ENCODE peak calls at places on chromosomes 11 and 22, in six cellular contexts. One of them, this sample, is unnamed.

GRCh38 chr22:41256254-41256897 is 15.6 kb upstream of the CHADL start:
- DNase-seq in hepatocyte: no peak
- DNase-seq in GM06990: no peak
- DNase-seq in fibroblast of villous mesenchyme: peak
- DNase-seq in PC-3: peak
- DNase-seq in mammary epithelial cell: peak
- DNase-seq in this sample: peak

GRCh38 chr11:30487200-30487898 is 98.8 kb downstream of the MPPED2 start:
- DNase-seq in hepatocyte: no peak
- DNase-seq in fibroblast of villous mesenchyme: no peak
- DNase-seq in mammary epithelial cell: no peak
- DNase-seq in GM06990: no peak
- DNase-seq in PC-3: no peak
- DNase-seq in this sample: no peak

GRCh38 chr11:68312117-68312779 is at the start of gene LRP5:
- DNase-seq in GM06990: peak
- DNase-seq in hepatocyte: peak
- DNase-seq in fibroblast of villous mesenchyme: no peak
- DNase-seq in mammary epithelial cell: no peak
- DNase-seq in PC-3: peak
- DNase-seq in this sample: no peak

GRCh38 chr11:130313383-130314183 is 1.1 kb downstream of the ZBTB44 start:
- DNase-seq in fibroblast of villous mesenchyme: peak
- DNase-seq in mammary epithelial cell: peak
- DNase-seq in PC-3: peak
- DNase-seq in hepatocyte: no peak
- DNase-seq in GM06990: no peak
- DNase-seq in this sample: peak

GRCh38 chr22:47691152-47691895 is 928.9 kb downstream of the TBC1D22A start:
- DNase-seq in hepatocyte: no peak
- DNase-seq in fibroblast of villous mesenchyme: no peak
- DNase-seq in mammary epithelial cell: no peak
- DNase-seq in GM06990: no peak
- DNase-seq in PC-3: no peak
- DNase-seq in this sample: no peak

GRCh38 chr22:43789452-43789851 is 22.7 kb downstream of the EFCAB6 start:
- DNase-seq in fibroblast of villous mesenchyme: peak
- DNase-seq in PC-3: peak
- DNase-seq in GM06990: no peak
- DNase-seq in mammary epithelial cell: peak
- DNase-seq in hepatocyte: peak
- DNase-seq in this sample: peak

GRCh38 chr11:69640995-69641581 is at the start of gene CCND1:
- DNase-seq in mammary epithelial cell: peak
- DNase-seq in GM06990: no peak
- DNase-seq in hepatocyte: peak
- DNase-seq in fibroblast of villous mesenchyme: peak
- DNase-seq in PC-3: peak
- DNase-seq in this sample: peak

GRCh38 chr22:41868556-41868955 is 35.7 kb downstream of the SREBF2 start:
- DNase-seq in PC-3: no peak
- DNase-seq in hepatocyte: no peak
- DNase-seq in GM06990: no peak
- DNase-seq in fibroblast of villous mesenchyme: no peak
- DNase-seq in mammary epithelial cell: no peak
- DNase-seq in this sample: no peak

GRCh38 chr11:85750646-85751045 is 60.3 kb downstream of the SYTL2 start:
- DNase-seq in hepatocyte: no peak
- DNase-seq in PC-3: no peak
- DNase-seq in fibroblast of villous mesenchyme: no peak
- DNase-seq in mammary epithelial cell: no peak
- DNase-seq in GM06990: no peak
- DNase-seq in this sample: no peak

GRCh38 chr22:21754523-21755128 is 19.0 kb upstream of the YPEL1 start:
- DNase-seq in fibroblast of villous mesenchyme: peak
- DNase-seq in mammary epithelial cell: no peak
- DNase-seq in GM06990: no peak
- DNase-seq in hepatocyte: no peak
- DNase-seq in PC-3: no peak
- DNase-seq in this sample: peak

GRCh38 chr22:41603873-41604332 is 14.3 kb upstream of the PMM1 start:
- DNase-seq in PC-3: no peak
- DNase-seq in hepatocyte: no peak
- DNase-seq in fibroblast of villous mesenchyme: no peak
- DNase-seq in mammary epithelial cell: no peak
- DNase-seq in GM06990: peak
- DNase-seq in this sample: no peak

GRCh38 chr11:50423208-50423607 is 390.5 kb downstream of the OR4C45 start:
- DNase-seq in PC-3: no peak
- DNase-seq in hepatocyte: no peak
- DNase-seq in mammary epithelial cell: no peak
- DNase-seq in GM06990: no peak
- DNase-seq in fibroblast of villous mesenchyme: no peak
- DNase-seq in this sample: no peak

GRCh38 chr11:45805305-45806071 is 539 bp downstream of the SLC35C1 start:
- DNase-seq in mammary epithelial cell: peak
- DNase-seq in PC-3: peak
- DNase-seq in fibroblast of villous mesenchyme: peak
- DNase-seq in GM06990: no peak
- DNase-seq in hepatocyte: peak
- DNase-seq in this sample: peak

GRCh38 chr22:37147186-37147990 is 2.3 kb downstream of the IL2RB start:
- DNase-seq in fibroblast of villous mesenchyme: no peak
- DNase-seq in PC-3: no peak
- DNase-seq in mammary epithelial cell: no peak
- DNase-seq in GM06990: no peak
- DNase-seq in hepatocyte: no peak
- DNase-seq in this sample: no peak

GRCh38 chr11:131038597-131038996 is 122.3 kb upstream of the SNX19 start:
- DNase-seq in mammary epithelial cell: peak
- DNase-seq in PC-3: peak
- DNase-seq in GM06990: no peak
- DNase-seq in fibroblast of villous mesenchyme: no peak
- DNase-seq in hepatocyte: peak
- DNase-seq in this sample: peak

GRCh38 chr22:47310601-47311000 is 548.2 kb downstream of the TBC1D22A start:
- DNase-seq in GM06990: no peak
- DNase-seq in PC-3: peak
- DNase-seq in hepatocyte: no peak
- DNase-seq in fibroblast of villous mesenchyme: no peak
- DNase-seq in mammary epithelial cell: peak
- DNase-seq in this sample: no peak

DNA sequence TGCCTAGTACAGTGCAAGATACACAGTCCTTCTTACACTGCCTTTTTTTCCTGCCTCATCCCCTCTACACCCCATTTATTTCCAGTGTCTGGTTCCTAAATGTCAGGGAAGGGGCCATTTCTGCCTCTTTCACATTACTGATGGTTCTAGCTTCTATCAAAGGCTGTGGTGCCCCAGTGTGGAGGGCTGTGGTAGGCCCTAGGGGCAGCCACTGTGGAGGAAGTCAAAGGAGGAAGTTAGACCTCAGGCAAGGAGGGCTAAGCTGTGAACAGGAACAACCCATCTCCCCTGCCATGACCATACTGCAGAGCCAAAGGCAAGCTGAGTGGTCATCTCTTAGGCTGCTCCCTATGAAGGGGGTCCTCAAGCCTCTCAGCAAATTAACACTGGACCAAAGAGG is 81.9 kb upstream of the CRTAM start:
- DNase-seq in hepatocyte: no peak
- DNase-seq in fibroblast of villous mesenchyme: no peak
- DNase-seq in PC-3: no peak
- DNase-seq in mammary epithelial cell: no peak
- DNase-seq in GM06990: no peak
- DNase-seq in this sample: no peak
- TF ChIP-seq CTCF in hepatocyte: no peak
- TF ChIP-seq CTCF in fibroblast of villous mesenchyme: peak
- TF ChIP-seq CTCF in PC-3: peak
- TF ChIP-seq CTCF in mammary epithelial cell: no peak
- TF ChIP-seq CTCF in GM06990: peak
- TF ChIP-seq CTCF in this sample: no peak

GRCh38 chr22:50507421-50507990 is at the start of gene LMF2:
- DNase-seq in fibroblast of villous mesenchyme: no peak
- DNase-seq in GM06990: peak
- DNase-seq in hepatocyte: no peak
- DNase-seq in mammary epithelial cell: peak
- DNase-seq in PC-3: peak
- DNase-seq in this sample: no peak

GRCh38 chr22:50505276-50505775 is 2.2 kb downstream of the LMF2 start:
- DNase-seq in mammary epithelial cell: no peak
- DNase-seq in PC-3: no peak
- DNase-seq in GM06990: no peak
- DNase-seq in fibroblast of villous mesenchyme: no peak
- DNase-seq in hepatocyte: peak
- DNase-seq in this sample: no peak

GRCh38 chr22:50506611-50507420 is 686 bp downstream of the LMF2 start:
- DNase-seq in GM06990: no peak
- DNase-seq in fibroblast of villous mesenchyme: no peak
- DNase-seq in hepatocyte: peak
- DNase-seq in PC-3: no peak
- DNase-seq in mammary epithelial cell: peak
- DNase-seq in this sample: no peak

GRCh38 chr22:50504245-50505211 is 3.0 kb downstream of the LMF2 start:
- DNase-seq in fibroblast of villous mesenchyme: no peak
- DNase-seq in GM06990: no peak
- DNase-seq in hepatocyte: peak
- DNase-seq in PC-3: no peak
- DNase-seq in mammary epithelial cell: peak
- DNase-seq in this sample: no peak

GRCh38 chr22:50505776-50506610 is 1.5 kb downstream of the LMF2 start:
- DNase-seq in PC-3: no peak
- DNase-seq in fibroblast of villous mesenchyme: no peak
- DNase-seq in hepatocyte: peak
- DNase-seq in mammary epithelial cell: no peak
- DNase-seq in GM06990: no peak
- DNase-seq in this sample: no peak
- H3K4me3 ChIP-seq in PC-3: peak
- H3K4me3 ChIP-seq in fibroblast of villous mesenchyme: peak
- H3K4me3 ChIP-seq in hepatocyte: no peak
- H3K4me3 ChIP-seq in mammary epithelial cell: peak
- H3K4me3 ChIP-seq in GM06990: peak
- H3K4me3 ChIP-seq in this sample: peak

GRCh38 chr22:17114958-17115235 is 6.3 kb downstream of the TMEM121B start:
- DNase-seq in hepatocyte: no peak
- DNase-seq in mammary epithelial cell: no peak
- DNase-seq in PC-3: no peak
- DNase-seq in fibroblast of villous mesenchyme: no peak
- DNase-seq in GM06990: no peak
- DNase-seq in this sample: no peak
- TF ChIP-seq CTCF in hepatocyte: no peak
- TF ChIP-seq CTCF in mammary epithelial cell: no peak
- TF ChIP-seq CTCF in PC-3: no peak
- TF ChIP-seq CTCF in fibroblast of villous mesenchyme: no peak
- TF ChIP-seq CTCF in GM06990: no peak
- TF ChIP-seq CTCF in this sample: no peak

GRCh38 chr11:33157103-33158027 is 3.9 kb downstream of the CSTF3 start:
- DNase-seq in GM06990: no peak
- DNase-seq in fibroblast of villous mesenchyme: no peak
- DNase-seq in hepatocyte: no peak
- DNase-seq in mammary epithelial cell: peak
- DNase-seq in PC-3: peak
- DNase-seq in this sample: peak
- H3K4me3 ChIP-seq in GM06990: no peak
- H3K4me3 ChIP-seq in fibroblast of villous mesenchyme: no peak
- H3K4me3 ChIP-seq in hepatocyte: no peak
- H3K4me3 ChIP-seq in mammary epithelial cell: no peak
- H3K4me3 ChIP-seq in PC-3: peak
- H3K4me3 ChIP-seq in this sample: no peak

GRCh38 chr11:57566564-57567209 is 785 bp downstream of the UBE2L6 start:
- DNase-seq in PC-3: no peak
- DNase-seq in GM06990: no peak
- DNase-seq in mammary epithelial cell: no peak
- DNase-seq in fibroblast of villous mesenchyme: no peak
- DNase-seq in hepatocyte: no peak
- DNase-seq in this sample: peak

GRCh38 chr11:57566035-57566504 is 1.4 kb downstream of the UBE2L6 start:
- DNase-seq in PC-3: peak
- DNase-seq in fibroblast of villous mesenchyme: peak
- DNase-seq in hepatocyte: peak
- DNase-seq in mammary epithelial cell: peak
- DNase-seq in GM06990: peak
- DNase-seq in this sample: peak

GRCh38 chr11:57560146-57560545 is 7.3 kb downstream of the UBE2L6 start:
- DNase-seq in PC-3: peak
- DNase-seq in hepatocyte: no peak
- DNase-seq in mammary epithelial cell: no peak
- DNase-seq in GM06990: no peak
- DNase-seq in fibroblast of villous mesenchyme: no peak
- DNase-seq in this sample: no peak

GRCh38 chr11:57567210-57567511 is 311 bp downstream of the UBE2L6 start:
- DNase-seq in GM06990: no peak
- DNase-seq in fibroblast of villous mesenchyme: peak
- DNase-seq in mammary epithelial cell: peak
- DNase-seq in hepatocyte: no peak
- DNase-seq in PC-3: peak
- DNase-seq in this sample: no peak

GRCh38 chr11:57562596-57562995 is 4.9 kb downstream of the UBE2L6 start:
- DNase-seq in hepatocyte: no peak
- DNase-seq in fibroblast of villous mesenchyme: no peak
- DNase-seq in PC-3: peak
- DNase-seq in mammary epithelial cell: peak
- DNase-seq in GM06990: no peak
- DNase-seq in this sample: no peak
- TF ChIP-seq CTCF in hepatocyte: no peak
- TF ChIP-seq CTCF in fibroblast of villous mesenchyme: no peak
- TF ChIP-seq CTCF in PC-3: peak
- TF ChIP-seq CTCF in mammary epithelial cell: peak
- TF ChIP-seq CTCF in GM06990: no peak
- TF ChIP-seq CTCF in this sample: no peak